ENCODE peak calls at places on chromosomes 16 and 17, in six cellular contexts. One of them, this sample, is unnamed.

GRCh38 chr16:81480856-81481821 is 36.5 kb downstream of the CMIP start:
- DNase-seq in psoas muscle: peak
- DNase-seq in heart left ventricle: peak
- DNase-seq in suprapubic skin: no peak
- DNase-seq in lung: peak
- DNase-seq in aorta: peak
- DNase-seq in this sample: no peak

GRCh38 chr16:60413969-60414368 is 1622.3 kb downstream of the CDH8 start:
- DNase-seq in aorta: no peak
- DNase-seq in suprapubic skin: no peak
- DNase-seq in lung: no peak
- DNase-seq in psoas muscle: no peak
- DNase-seq in heart left ventricle: no peak
- DNase-seq in this sample: no peak

GRCh38 chr16:81483064-81483969 is 38.7 kb downstream of the CMIP start:
- DNase-seq in lung: no peak
- DNase-seq in heart left ventricle: no peak
- DNase-seq in aorta: no peak
- DNase-seq in psoas muscle: peak
- DNase-seq in suprapubic skin: no peak
- DNase-seq in this sample: no peak

GRCh38 chr17:44898768-44899073 is 524 bp downstream of the EFTUD2 start:
- DNase-seq in aorta: no peak
- DNase-seq in lung: no peak
- DNase-seq in psoas muscle: no peak
- DNase-seq in suprapubic skin: no peak
- DNase-seq in heart left ventricle: no peak
- DNase-seq in this sample: no peak

GRCh38 chr16:10729649-10730048 is 14.0 kb upstream of the NUBP1 start:
- DNase-seq in lung: peak
- DNase-seq in suprapubic skin: no peak
- DNase-seq in psoas muscle: peak
- DNase-seq in aorta: no peak
- DNase-seq in heart left ventricle: no peak
- DNase-seq in this sample: no peak

GRCh38 chr17:2262146-2262587 is 41.4 kb downstream of the SMG6 start:
- DNase-seq in suprapubic skin: no peak
- DNase-seq in heart left ventricle: no peak
- DNase-seq in aorta: no peak
- DNase-seq in lung: no peak
- DNase-seq in psoas muscle: no peak
- DNase-seq in this sample: no peak

GRCh38 chr16:81813648-81814047 is 34.6 kb downstream of the PLCG2 start:
- DNase-seq in aorta: no peak
- DNase-seq in psoas muscle: no peak
- DNase-seq in heart left ventricle: no peak
- DNase-seq in suprapubic skin: no peak
- DNase-seq in lung: no peak
- DNase-seq in this sample: no peak

GRCh38 chr16:27492588-27492979 is 57.1 kb downstream of the GTF3C1 start:
- DNase-seq in lung: no peak
- DNase-seq in aorta: no peak
- DNase-seq in suprapubic skin: no peak
- DNase-seq in psoas muscle: no peak
- DNase-seq in heart left ventricle: no peak
- DNase-seq in this sample: no peak

GRCh38 chr17:77282524-77283515 is 142.1 kb downstream of the SEC14L1 start:
- DNase-seq in psoas muscle: no peak
- DNase-seq in heart left ventricle: no peak
- DNase-seq in suprapubic skin: no peak
- DNase-seq in lung: peak
- DNase-seq in aorta: no peak
- DNase-seq in this sample: no peak

GRCh38 chr16:81646561-81646960 is 132.5 kb upstream of the PLCG2 start:
- DNase-seq in suprapubic skin: no peak
- DNase-seq in psoas muscle: no peak
- DNase-seq in aorta: no peak
- DNase-seq in lung: no peak
- DNase-seq in heart left ventricle: no peak
- DNase-seq in this sample: no peak

GRCh38 chr17:3554440-3554839 is 3.2 kb downstream of the TRPV3 start:
- DNase-seq in heart left ventricle: no peak
- DNase-seq in psoas muscle: no peak
- DNase-seq in suprapubic skin: no peak
- DNase-seq in aorta: no peak
- DNase-seq in lung: no peak
- DNase-seq in this sample: no peak

GRCh38 chr16:67936124-67936875 is at the start of gene PSMB10:
- DNase-seq in heart left ventricle: peak
- DNase-seq in aorta: peak
- DNase-seq in psoas muscle: peak
- DNase-seq in lung: peak
- DNase-seq in suprapubic skin: peak
- DNase-seq in this sample: peak

GRCh38 chr16:1727651-1728624 is 21.9 kb downstream of the MAPK8IP3 start:
- DNase-seq in heart left ventricle: no peak
- DNase-seq in suprapubic skin: no peak
- DNase-seq in lung: no peak
- DNase-seq in psoas muscle: no peak
- DNase-seq in aorta: no peak
- DNase-seq in this sample: no peak

GRCh38 chr16:16162591-16162990 is 60.7 kb downstream of the ABCC6 start:
- DNase-seq in heart left ventricle: no peak
- DNase-seq in aorta: no peak
- DNase-seq in lung: no peak
- DNase-seq in psoas muscle: no peak
- DNase-seq in suprapubic skin: no peak
- DNase-seq in this sample: no peak

GRCh38 chr17:31251075-31251474 is 46.0 kb downstream of the OMG start:
- DNase-seq in suprapubic skin: no peak
- DNase-seq in psoas muscle: no peak
- DNase-seq in aorta: no peak
- DNase-seq in heart left ventricle: no peak
- DNase-seq in lung: no peak
- DNase-seq in this sample: no peak

GRCh38 chr17:38719284-38719942 is 10.7 kb upstream of the CISD3 start:
- DNase-seq in lung: no peak
- DNase-seq in suprapubic skin: no peak
- DNase-seq in psoas muscle: no peak
- DNase-seq in aorta: no peak
- DNase-seq in heart left ventricle: no peak
- DNase-seq in this sample: no peak

GRCh38 chr17:19000531-19001011 is 4.0 kb downstream of the FAM83G start:
- DNase-seq in lung: no peak
- DNase-seq in aorta: no peak
- DNase-seq in psoas muscle: no peak
- DNase-seq in suprapubic skin: no peak
- DNase-seq in heart left ventricle: no peak
- DNase-seq in this sample: no peak

GRCh38 chr17:6028294-6028693 is 41.9 kb upstream of the WSCD1 start:
- DNase-seq in heart left ventricle: no peak
- DNase-seq in psoas muscle: no peak
- DNase-seq in lung: no peak
- DNase-seq in suprapubic skin: no peak
- DNase-seq in aorta: no peak
- DNase-seq in this sample: no peak

GRCh38 chr16:339680-340079 is 12.8 kb downstream of the AXIN1 start:
- DNase-seq in suprapubic skin: no peak
- DNase-seq in aorta: no peak
- DNase-seq in psoas muscle: no peak
- DNase-seq in heart left ventricle: no peak
- DNase-seq in lung: no peak
- DNase-seq in this sample: peak
- H3K4me3 ChIP-seq in suprapubic skin: no peak
- H3K4me3 ChIP-seq in aorta: no peak
- H3K4me3 ChIP-seq in psoas muscle: no peak
- H3K4me3 ChIP-seq in heart left ventricle: no peak
- H3K4me3 ChIP-seq in lung: no peak
- H3K4me3 ChIP-seq in this sample: no peak

DNA sequence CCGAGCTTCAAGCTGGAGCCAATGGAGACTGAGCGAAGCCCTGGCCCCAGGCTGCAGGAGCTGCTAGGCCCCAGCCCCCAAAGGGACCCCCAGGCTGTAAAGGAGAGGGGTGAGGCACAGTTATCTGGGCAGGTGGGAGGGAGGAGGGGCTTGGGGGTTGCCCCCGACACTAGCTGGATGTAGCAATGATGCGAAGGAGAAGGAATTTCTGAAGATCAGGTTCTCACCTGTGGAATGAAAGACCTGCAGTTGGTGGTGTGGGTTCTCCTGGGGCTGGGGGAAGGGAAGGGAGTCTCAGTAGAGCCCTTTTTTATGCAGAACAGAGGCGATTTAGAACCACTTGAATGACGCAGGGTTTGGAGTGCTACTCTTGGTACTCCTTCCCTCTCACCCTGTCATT is 1.8 kb downstream of the ZNF263 start:
- DNase-seq in lung: no peak
- DNase-seq in heart left ventricle: no peak
- DNase-seq in psoas muscle: no peak
- DNase-seq in suprapubic skin: no peak
- DNase-seq in aorta: no peak
- DNase-seq in this sample: no peak
- H3K4me3 ChIP-seq in lung: no peak
- H3K4me3 ChIP-seq in heart left ventricle: peak
- H3K4me3 ChIP-seq in psoas muscle: peak
- H3K4me3 ChIP-seq in suprapubic skin: peak
- H3K4me3 ChIP-seq in aorta: no peak
- H3K4me3 ChIP-seq in this sample: peak

DNA sequence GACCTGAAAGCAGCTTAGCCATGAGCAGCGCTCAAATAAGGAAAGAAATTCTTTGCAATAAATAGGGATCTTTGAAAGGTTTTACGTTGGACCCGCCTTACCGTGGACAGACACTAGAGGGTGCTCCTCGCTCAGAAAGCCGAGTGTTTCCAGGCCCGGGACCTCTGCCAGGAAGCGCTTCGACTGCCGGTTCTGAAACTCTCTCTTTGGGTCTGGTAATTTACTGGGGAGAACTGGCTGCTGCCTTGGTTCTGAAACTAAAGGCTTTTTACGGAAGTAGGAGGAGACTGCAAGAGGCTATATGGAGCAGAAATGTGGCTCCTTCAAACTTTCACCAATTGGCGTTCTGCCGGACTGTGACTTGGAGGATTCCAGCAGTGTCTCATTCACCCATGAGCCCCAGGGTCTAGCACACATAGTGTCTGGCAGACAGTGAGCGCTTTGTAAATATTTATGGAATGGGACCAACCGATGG is 45.6 kb upstream of the HOXB9 start:
- DNase-seq in psoas muscle: peak
- DNase-seq in heart left ventricle: peak
- DNase-seq in aorta: peak
- DNase-seq in suprapubic skin: peak
- DNase-seq in lung: peak
- DNase-seq in this sample: peak
- H3K4me3 ChIP-seq in psoas muscle: peak
- H3K4me3 ChIP-seq in heart left ventricle: peak
- H3K4me3 ChIP-seq in aorta: peak
- H3K4me3 ChIP-seq in suprapubic skin: peak
- H3K4me3 ChIP-seq in lung: no peak
- H3K4me3 ChIP-seq in this sample: no peak

GRCh38 chr17:67243284-67243683 is 1.7 kb downstream of the HELZ start:
- DNase-seq in heart left ventricle: no peak
- DNase-seq in aorta: no peak
- DNase-seq in psoas muscle: no peak
- DNase-seq in suprapubic skin: no peak
- DNase-seq in lung: no peak
- DNase-seq in this sample: no peak
- H3K4me3 ChIP-seq in heart left ventricle: no peak
- H3K4me3 ChIP-seq in aorta: no peak
- H3K4me3 ChIP-seq in psoas muscle: peak
- H3K4me3 ChIP-seq in suprapubic skin: peak
- H3K4me3 ChIP-seq in lung: no peak
- H3K4me3 ChIP-seq in this sample: no peak

This sample was measured in CD8-positive, alpha-beta T cell.